ENCODE peak calls at places on chromosome 13, in ten cellular contexts. H is lung, J is breast epithelium, G is ovary, Z is heart left ventricle, B is cardiac muscle cell, W is A549, P is ascending aorta, Q is mammary epithelial cell, N is psoas muscle. A is an unnamed sample.

GRCh38 chr13:67351915-67352314 is 121.8 kb upstream of the PCDH9 start:
- DNase-seq in J (no peak), H (no peak), P (no peak), Z (no peak), Q (no peak), G (no peak), N (no peak), W (no peak), B (peak), A (no peak)

GRCh38 chr13:29587645-29588044 is 7.8 kb downstream of the SLC7A1 start:
- DNase-seq in H (no peak), Z (no peak), Q (peak), G (no peak), J (no peak), W (no peak), P (no peak), B (no peak), N (no peak), A (no peak)

GRCh38 chr13:61664821-61665705 is 249.4 kb upstream of the PCDH20 start:
- DNase-seq in P (no peak), B (peak), Z (no peak), G (no peak), W (peak), J (no peak), Q (no peak), H (no peak), N (no peak), A (peak)

GRCh38 chr13:100633461-100633860 is 41.1 kb downstream of the TMTC4 start:
- DNase-seq in H (no peak), G (no peak), N (no peak), Q (peak), B (peak), Z (no peak), P (no peak), W (peak), J (no peak), A (no peak)

GRCh38 chr13:72495681-72496080 is 231.7 kb downstream of the MZT1 start:
- DNase-seq in Z (no peak), G (no peak), J (no peak), H (no peak), W (no peak), B (no peak), Q (no peak), N (no peak), P (no peak), A (no peak)

GRCh38 chr13:61880576-61881283 is 465.1 kb upstream of the PCDH20 start:
- DNase-seq in H (no peak), W (peak), P (no peak), N (no peak), G (no peak), Z (no peak), B (peak), Q (no peak), J (no peak), A (peak)

GRCh38 chr13:91544723-91545122 is 146.3 kb downstream of the GPC5 start:
- DNase-seq in H (no peak), Q (no peak), B (peak), J (no peak), W (no peak), Z (no peak), N (no peak), P (no peak), G (no peak), A (peak)

GRCh38 chr13:43865892-43866291 is 13.6 kb downstream of the CCDC122 start:
- DNase-seq in Q (peak), B (peak), W (peak), Z (no peak), P (no peak), J (no peak), N (no peak), G (no peak), H (no peak), A (no peak)

GRCh38 chr13:27001705-27002104 is 169.9 kb downstream of the USP12 start:
- DNase-seq in H (no peak), P (peak), B (no peak), Z (no peak), W (no peak), J (no peak), Q (no peak), N (no peak), G (no peak), A (no peak)

GRCh38 chr13:41139296-41139966 is 6.8 kb upstream of the KBTBD6 start:
- DNase-seq in W (no peak), Z (no peak), H (no peak), J (no peak), B (no peak), N (no peak), Q (peak), G (no peak), P (no peak), A (no peak)

GRCh38 chr13:46388846-46389245 is 1.8 kb upstream of the RUBCNL start:
- DNase-seq in B (no peak), Z (no peak), P (no peak), Q (peak), W (no peak), J (no peak), G (no peak), H (no peak), N (no peak), A (no peak)

GRCh38 chr13:49936943-49937273 is 768 bp upstream of the SPRYD7 start:
- DNase-seq in H (no peak), P (no peak), Z (no peak), W (no peak), G (no peak), B (peak), J (no peak), Q (no peak), N (no peak), A (peak)

GRCh38 chr13:111114362-111115050 is 604 bp upstream of the ARHGEF7 start:
- DNase-seq in P (peak), B (peak), W (no peak), Z (peak), Q (peak), J (no peak), H (no peak), G (no peak), N (peak), A (peak)

GRCh38 chr13:23808803-23809202 is 80.4 kb downstream of the MIPEP start:
- DNase-seq in W (no peak), Q (no peak), J (no peak), G (no peak), P (no peak), Z (no peak), H (no peak), N (no peak), B (no peak), A (no peak)

GRCh38 chr13:20939662-20940061 is 37.1 kb upstream of the XPO4 start:
- DNase-seq in G (no peak), Z (peak), J (no peak), B (no peak), N (peak), P (no peak), H (no peak), Q (no peak), W (peak), A (peak)

GRCh38 chr13:90302113-90302512 is 1045.4 kb upstream of the MIR17HG start:
- DNase-seq in H (no peak), P (no peak), J (no peak), N (no peak), Q (peak), B (peak), G (no peak), W (no peak), Z (no peak), A (no peak)

GRCh38 chr13:71842003-71842402 is 25.0 kb downstream of the DACH1 start:
- DNase-seq in N (no peak), H (no peak), J (no peak), G (no peak), Q (no peak), P (no peak), B (no peak), W (no peak), Z (no peak), A (no peak)

GRCh38 chr13:56752630-56753029 is 388.1 kb upstream of the PRR20A start:
- DNase-seq in Z (no peak), B (no peak), N (no peak), Q (no peak), P (no peak), H (no peak), W (no peak), G (no peak), J (no peak), A (peak)

GRCh38 chr13:61470801-61471200 is 55.2 kb upstream of the PCDH20 start:
- DNase-seq in B (no peak), G (no peak), H (no peak), Z (no peak), N (no peak), W (no peak), P (no peak), J (no peak), Q (no peak), A (no peak)

GRCh38 chr13:30004204-30004603 is 153.8 kb upstream of the UBL3 start:
- DNase-seq in J (no peak), W (peak), B (no peak), G (no peak), N (no peak), H (no peak), Q (peak), P (no peak), Z (no peak), A (no peak)

GRCh38 chr13:20412761-20413355 is 112.8 kb downstream of the CRYL1 start:
- DNase-seq in B (no peak), G (no peak), Q (no peak), J (no peak), Z (no peak), W (no peak), P (no peak), H (no peak), N (no peak), A (peak)

DNA sequence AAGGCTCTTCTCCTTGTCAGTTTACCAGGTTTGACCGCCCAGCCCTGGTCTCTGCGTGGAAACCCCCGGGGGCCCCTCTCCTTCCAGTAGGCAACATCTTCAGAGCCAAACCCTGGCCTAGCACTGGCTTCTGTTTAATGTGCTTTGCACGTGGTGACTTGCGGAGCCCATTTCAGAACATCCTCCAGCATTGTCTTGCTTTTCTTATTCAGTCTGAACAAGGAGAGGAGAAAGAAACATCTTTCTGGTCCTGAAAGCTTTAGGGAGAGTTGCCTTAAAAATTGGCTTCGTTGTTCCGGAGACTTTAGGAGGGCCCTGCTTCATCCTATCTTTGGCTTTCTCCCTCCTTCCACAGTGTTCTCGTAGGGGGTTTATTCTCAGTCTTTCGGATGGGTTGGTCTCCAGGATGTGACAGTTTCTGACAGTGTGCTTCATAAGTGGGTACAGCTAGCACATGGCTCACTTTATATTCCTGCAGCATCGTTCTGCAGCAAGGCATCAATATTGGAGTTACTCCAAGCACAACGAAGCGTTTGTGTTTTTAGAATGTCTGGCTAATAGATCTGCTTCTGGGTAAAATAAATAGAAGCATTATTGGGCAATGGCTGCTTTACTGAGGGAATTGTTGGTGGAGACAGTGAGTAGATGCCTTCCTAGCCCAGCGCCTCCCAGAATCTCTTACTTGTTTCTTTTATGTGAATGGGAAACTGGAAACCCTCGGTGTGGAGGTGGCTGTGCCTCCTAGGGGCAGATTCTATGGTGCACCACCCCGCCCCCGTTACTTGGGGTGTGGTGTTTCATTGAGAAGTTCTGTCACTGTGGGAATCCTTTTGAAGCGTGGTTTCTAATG is 1.8 kb downstream of the FARP1 start:
- DNase-seq in J (no peak), P (no peak), Z (no peak), G (no peak), H (no peak), W (peak), B (peak), N (no peak), Q (peak), A (peak)
- H3K4me3 ChIP-seq in J (peak), P (peak), Z (peak), G (peak), H (peak), W (no peak), B (peak), N (peak), Q (peak), A (peak)

GRCh38 chr13:114112826-114113322 is 19.5 kb downstream of the RASA3 start:
- DNase-seq in W (no peak), H (no peak), Q (no peak), B (no peak), J (no peak), G (no peak), Z (peak), P (peak), N (peak), A (peak)

GRCh38 chr13:114110091-114110829 is 22.2 kb downstream of the RASA3 start:
- DNase-seq in P (peak), B (no peak), W (peak), N (peak), H (no peak), Z (peak), Q (no peak), J (no peak), G (no peak), A (peak)

GRCh38 chr13:114113961-114114360 is 18.5 kb downstream of the RASA3 start:
- DNase-seq in W (no peak), B (no peak), G (no peak), J (no peak), Q (no peak), N (no peak), H (no peak), P (peak), Z (peak), A (peak)

GRCh38 chr13:114111577-114111976 is 20.8 kb downstream of the RASA3 start:
- DNase-seq in G (no peak), J (no peak), P (peak), W (no peak), N (peak), B (no peak), H (no peak), Z (peak), Q (no peak), A (peak)

DNA sequence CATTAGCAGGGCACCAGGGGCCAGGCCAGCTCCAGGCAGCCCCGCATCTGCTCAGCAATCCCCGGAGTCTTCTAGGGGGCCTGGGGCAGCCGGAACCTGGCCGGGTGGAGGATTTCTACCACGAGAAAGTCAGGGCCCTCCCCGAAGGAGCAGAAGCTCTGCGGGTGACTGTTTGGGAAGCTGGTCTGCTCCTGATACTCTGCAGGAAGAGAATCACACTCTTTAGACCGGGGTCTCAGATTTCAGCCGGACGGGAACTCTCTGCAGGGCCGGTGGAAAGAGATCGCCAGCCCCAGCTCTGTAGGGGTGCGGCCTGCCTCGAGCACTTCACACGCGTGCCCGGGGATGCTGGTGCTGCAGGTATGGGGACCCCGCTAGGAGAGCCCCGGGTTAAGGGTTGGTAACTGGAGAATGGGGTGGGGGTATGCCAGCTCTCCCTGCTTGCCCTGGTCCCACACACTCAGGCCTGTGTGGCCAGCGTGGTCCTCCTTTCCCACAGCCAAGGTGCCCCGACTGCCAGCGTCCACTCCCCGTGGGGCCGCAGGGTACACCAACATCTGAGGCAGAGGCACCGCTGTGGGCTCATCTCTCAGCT is 20.1 kb downstream of the RASA3 start:
- DNase-seq in W (no peak), B (no peak), Q (no peak), P (peak), H (no peak), J (no peak), G (no peak), N (peak), Z (peak), A (peak)
- H3K27ac ChIP-seq in W (no peak), B (peak), Q (no peak), P (no peak), H (no peak), J (no peak), G (no peak), N (peak), Z (no peak), A (peak)

GRCh38 chr13:25409938-25410337 is 38.2 kb downstream of the ATP8A2 start:
- DNase-seq in Q (no peak), G (no peak), N (no peak), P (no peak), J (no peak), Z (no peak), B (no peak), H (no peak), W (no peak), A (no peak)

GRCh38 chr13:25401958-25402357 is 30.2 kb downstream of the ATP8A2 start:
- DNase-seq in W (no peak), Q (no peak), Z (no peak), J (no peak), H (no peak), N (no peak), P (no peak), B (no peak), G (no peak), A (no peak)

GRCh38 chr13:25406377-25406776 is 34.6 kb downstream of the ATP8A2 start:
- DNase-seq in P (no peak), G (no peak), J (no peak), Q (peak), B (no peak), N (no peak), W (peak), H (no peak), Z (no peak), A (peak)
- TF ChIP-seq CTCF in P (no peak), G (no peak), J (no peak), Q (peak), B (no peak), N (no peak), W (no peak), H (no peak), Z (no peak), A (peak)

GRCh38 chr13:35388456-35388855 is 88.0 kb downstream of the MAB21L1 start:
- DNase-seq in H (no peak), G (no peak), N (no peak), J (no peak), Q (no peak), Z (no peak), P (no peak), W (no peak), B (peak), A (no peak)
- H3K4me3 ChIP-seq in H (no peak), G (no peak), N (no peak), J (no peak), Q (no peak), Z (no peak), P (no peak), W (no peak), B (no peak), A (no peak)

GRCh38 chr13:37105251-37105714 is at the start of gene CSNK1A1L:
- DNase-seq in P (no peak), Q (no peak), J (no peak), Z (no peak), W (no peak), B (no peak), N (no peak), G (no peak), H (no peak), A (no peak)

GRCh38 chr13:37106642-37107041 is 1.2 kb upstream of the CSNK1A1L start:
- DNase-seq in Z (no peak), H (no peak), G (no peak), J (no peak), W (no peak), N (no peak), P (no peak), B (no peak), Q (peak), A (no peak)

GRCh38 chr13:37102896-37103295 is 2.6 kb downstream of the CSNK1A1L start:
- DNase-seq in Z (no peak), W (no peak), N (no peak), P (no peak), B (no peak), H (no peak), Q (no peak), G (no peak), J (no peak), A (no peak)

GRCh38 chr13:37109080-37109678 is 3.7 kb upstream of the CSNK1A1L start:
- DNase-seq in B (peak), G (no peak), Q (peak), H (no peak), Z (no peak), J (no peak), N (no peak), P (no peak), W (peak), A (no peak)

DNA sequence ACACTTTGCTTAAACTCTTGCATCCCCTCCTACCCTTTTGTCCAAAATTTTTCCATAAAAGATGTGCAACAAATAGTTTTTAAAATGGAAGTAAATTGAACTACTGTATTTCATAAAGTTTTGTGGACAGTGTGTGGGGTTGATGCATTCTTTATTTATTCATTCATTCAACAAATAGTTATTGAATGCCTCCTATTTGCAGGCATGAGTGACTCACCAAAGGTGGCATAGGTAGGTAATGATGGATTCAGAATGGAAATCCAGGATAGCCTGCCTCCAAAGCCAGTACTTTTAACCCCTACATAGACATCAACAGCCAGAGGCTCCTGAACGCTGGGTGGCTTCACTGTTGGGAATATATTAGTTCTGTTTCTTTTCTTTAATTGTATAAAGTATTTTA is 2.4 kb upstream of the CSNK1A1L start:
- DNase-seq in W (no peak), Z (no peak), N (no peak), P (no peak), G (no peak), H (no peak), Q (peak), J (no peak), B (no peak), A (no peak)
- H3K27ac ChIP-seq in W (no peak), Z (no peak), N (no peak), P (no peak), G (no peak), H (no peak), Q (no peak), J (no peak), B (no peak), A (no peak)

DNA sequence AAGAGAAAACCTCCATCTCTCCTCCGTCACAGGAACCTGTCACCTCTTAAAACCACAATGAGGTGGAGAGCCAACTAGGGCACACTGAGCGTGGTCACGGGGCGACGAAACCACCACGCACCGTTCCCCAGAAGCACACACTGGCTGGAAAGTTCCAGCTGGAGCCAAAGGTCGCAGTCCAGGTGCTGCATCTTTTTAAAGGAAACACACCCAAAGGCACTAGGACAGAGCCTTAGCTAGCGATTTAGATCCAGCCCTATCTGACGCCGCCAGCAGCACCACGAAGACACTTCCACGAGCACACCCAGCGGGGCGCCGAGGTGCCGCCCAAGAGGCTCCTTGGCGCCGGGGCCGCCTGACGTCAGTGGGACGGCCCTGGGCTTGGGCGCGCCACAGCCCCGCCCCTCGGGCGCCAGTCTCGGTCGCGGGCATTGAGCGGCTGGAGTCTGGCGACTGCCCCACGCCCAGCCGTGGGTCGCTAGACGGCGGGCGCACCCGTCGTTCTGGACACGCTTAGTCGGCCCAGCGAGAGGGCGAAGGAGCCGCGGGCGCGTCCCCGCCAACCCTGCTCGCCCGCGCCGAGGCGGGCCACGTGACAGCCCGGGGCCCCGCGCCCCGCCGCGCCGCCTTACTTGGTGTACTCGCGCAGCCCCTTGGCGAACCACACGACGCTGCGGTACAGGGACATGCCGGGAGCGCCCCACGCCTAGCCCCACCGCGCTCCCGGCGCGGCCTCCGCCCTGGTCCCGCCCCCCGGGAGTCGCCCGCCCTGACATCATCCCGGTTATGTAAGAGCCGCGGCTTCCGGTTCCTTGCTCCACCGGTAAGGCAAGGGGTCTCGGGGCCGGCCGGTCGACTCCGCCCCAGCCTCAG is at the start of gene DHRS12:
- DNase-seq in H (peak), N (peak), P (peak), Z (peak), G (peak), Q (peak), W (peak), B (peak), J (peak), A (peak)
- TF ChIP-seq CTCF in H (no peak), N (no peak), P (no peak), Z (no peak), G (no peak), Q (no peak), W (no peak), B (no peak), J (peak), A (no peak)